ENCODE peak calls at places on chromosome 9, in six cellular contexts. O, N, X, D, I and M are unnamed samples.

GRCh38 chr9:128972956-128973355 is 25.5 kb downstream of the NUP188 start:
- DNase-seq in O (peak), N (peak), X (peak), D (no peak), I (no peak), M (no peak)

GRCh38 chr9:81861644-81862043 is 66.6 kb upstream of the SPATA31D4 start:
- DNase-seq in O (peak), N (peak), X (no peak), D (no peak), I (no peak), M (no peak)

GRCh38 chr9:132216861-132217655 is 55.2 kb downstream of the NTNG2 start:
- DNase-seq in O (no peak), N (no peak), X (no peak), D (no peak), I (no peak), M (no peak)

GRCh38 chr9:93245437-93245970 is 61.6 kb downstream of the WNK2 start:
- DNase-seq in O (no peak), N (no peak), X (no peak), D (no peak), I (no peak), M (no peak)

GRCh38 chr9:20623021-20623747 is 885 bp upstream of the MLLT3 start:
- DNase-seq in O (no peak), N (no peak), X (no peak), D (peak), I (peak), M (no peak)

GRCh38 chr9:93224591-93224990 is 40.7 kb downstream of the WNK2 start:
- DNase-seq in O (no peak), N (no peak), X (no peak), D (no peak), I (no peak), M (no peak)

GRCh38 chr9:130217838-130218237 is 45.6 kb downstream of the NCS1 start:
- DNase-seq in O (no peak), N (no peak), X (no peak), D (no peak), I (no peak), M (no peak)

GRCh38 chr9:114288233-114289051 is 34.5 kb upstream of the ORM1 start:
- DNase-seq in O (peak), N (peak), X (peak), D (no peak), I (no peak), M (no peak)

GRCh38 chr9:131831380-131832165 is 91.7 kb upstream of the RAPGEF1 start:
- DNase-seq in O (no peak), N (no peak), X (no peak), D (no peak), I (no peak), M (no peak)

GRCh38 chr9:126459546-126459945 is 132.9 kb downstream of the MVB12B start:
- DNase-seq in O (no peak), N (no peak), X (no peak), D (no peak), I (no peak), M (no peak)

GRCh38 chr9:69122391-69123141 is 51.5 kb upstream of the TJP2 start:
- DNase-seq in O (peak), N (peak), X (peak), D (no peak), I (no peak), M (peak)

GRCh38 chr9:125421156-125421555 is 159.5 kb downstream of the GAPVD1 start:
- DNase-seq in O (no peak), N (no peak), X (no peak), D (no peak), I (no peak), M (no peak)

GRCh38 chr9:113154471-113154870 is 3.7 kb downstream of the SLC31A2 start:
- DNase-seq in O (peak), N (peak), X (no peak), D (no peak), I (no peak), M (no peak)

GRCh38 chr9:129840024-129840423 is 4.8 kb downstream of the USP20 start:
- DNase-seq in O (no peak), N (no peak), X (no peak), D (no peak), I (no peak), M (no peak)